ENCODE peak calls at places on chromosome 1, in nine cellular contexts. T is stomach, G is esophagus muscularis mucosa, B is breast epithelium, P is A549, C is H54, L is vagina, Q is erythroblast, E is esophagus squamous epithelium. O is an unnamed sample.

GRCh38 chr1:22447581-22448215 is 4.0 kb upstream of the ZBTB40 start:
- DNase-seq in T (no peak), G (no peak), B (no peak), P (peak), C (peak), L (no peak), Q (no peak), E (no peak), O (no peak)

GRCh38 chr1:55275151-55275748 is 60.1 kb upstream of the USP24 start:
- DNase-seq in T (no peak), G (no peak), B (no peak), P (no peak), C (no peak), L (no peak), Q (peak), E (no peak), O (no peak)

GRCh38 chr1:23376890-23377811 is 7.5 kb upstream of the ZNF436 start:
- DNase-seq in T (no peak), G (no peak), B (no peak), P (peak), C (peak), L (peak), Q (no peak), E (no peak), O (peak)

GRCh38 chr1:37945743-37946702 is 830 bp downstream of the INPP5B start:
- DNase-seq in T (peak), G (no peak), B (no peak), P (peak), C (peak), L (no peak), Q (peak), E (no peak), O (peak)

GRCh38 chr1:245546875-245547274 is 392.1 kb downstream of the KIF26B start:
- DNase-seq in T (no peak), G (no peak), B (no peak), P (no peak), C (no peak), L (no peak), Q (no peak), E (no peak), O (no peak)

GRCh38 chr1:158121604-158122254 is 59.0 kb upstream of the CD1D start:
- DNase-seq in T (no peak), G (no peak), B (no peak), P (peak), C (no peak), L (no peak), Q (no peak), E (no peak), O (peak)

GRCh38 chr1:159171688-159172501 is 480 bp downstream of the CADM3 start:
- DNase-seq in T (no peak), G (no peak), B (no peak), P (no peak), C (no peak), L (no peak), Q (peak), E (no peak), O (peak)

GRCh38 chr1:54267815-54268551 is 68.0 kb downstream of the MRPL37 start:
- DNase-seq in T (no peak), G (no peak), B (no peak), P (no peak), C (no peak), L (no peak), Q (no peak), E (no peak), O (no peak)

GRCh38 chr1:204336642-204337041 is 23.1 kb downstream of the PLEKHA6 start:
- DNase-seq in T (no peak), G (no peak), B (no peak), P (no peak), C (no peak), L (no peak), Q (no peak), E (no peak), O (no peak)

GRCh38 chr1:204337583-204337982 is 22.1 kb downstream of the PLEKHA6 start:
- DNase-seq in T (no peak), G (no peak), B (no peak), P (no peak), C (no peak), L (no peak), Q (no peak), E (no peak), O (no peak)

GRCh38 chr1:204337047-204337446 is 22.7 kb downstream of the PLEKHA6 start:
- DNase-seq in T (no peak), G (no peak), B (no peak), P (no peak), C (no peak), L (no peak), Q (no peak), E (no peak), O (no peak)

GRCh38 chr1:204338997-204339396 is 20.7 kb downstream of the PLEKHA6 start:
- DNase-seq in T (no peak), G (no peak), B (no peak), P (no peak), C (no peak), L (no peak), Q (no peak), E (no peak), O (no peak)

GRCh38 chr1:204338359-204338758 is 21.4 kb downstream of the PLEKHA6 start:
- DNase-seq in T (no peak), G (no peak), B (no peak), P (no peak), C (no peak), L (no peak), Q (no peak), E (no peak), O (peak)
- TF ChIP-seq POLR2A in T (no peak), G (no peak), B (no peak), P (no peak), C (no peak), L (no peak), Q (no peak), E (no peak), O (no peak)

DNA sequence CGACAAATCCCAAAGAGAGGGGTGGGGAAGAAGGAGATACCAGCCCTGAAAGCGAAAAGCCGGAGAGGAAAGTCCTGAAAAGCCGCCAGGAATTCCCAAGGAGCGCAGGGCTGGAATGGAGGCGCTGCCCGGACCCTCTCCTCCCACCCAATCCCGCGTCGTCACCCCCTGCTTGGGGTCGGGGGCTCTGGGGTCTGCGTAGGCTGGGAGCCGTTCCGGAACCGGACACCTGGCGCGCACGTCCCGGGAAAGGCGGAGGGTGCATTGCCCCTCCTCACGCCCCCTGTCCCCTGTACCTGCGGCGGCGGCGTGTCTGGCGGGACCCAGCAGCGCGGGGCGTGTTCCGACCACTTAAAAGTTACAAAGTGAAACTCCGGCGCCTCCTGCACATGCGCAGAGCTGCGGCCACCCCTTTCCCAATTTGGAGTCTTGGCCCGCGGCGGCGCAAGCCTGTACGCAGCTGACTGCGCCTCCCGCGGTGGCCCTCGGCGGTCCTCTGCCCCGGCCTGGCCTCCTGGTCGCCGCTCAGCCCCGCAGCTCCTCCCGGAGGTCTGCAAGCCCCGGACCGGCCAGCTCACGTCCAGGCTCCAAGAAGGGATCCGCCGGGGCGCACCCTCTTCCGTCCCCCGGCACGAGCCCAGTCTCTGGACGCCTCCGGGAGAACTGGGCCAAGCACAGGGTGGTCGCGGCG is at the start of gene TMEM63A:
- DNase-seq in T (peak), G (peak), B (peak), P (peak), C (peak), L (no peak), Q (peak), E (peak), O (peak)
- TF ChIP-seq POLR2A in T (peak), G (peak), B (peak), P (peak), C (peak), L (peak), Q (peak), E (no peak), O (no peak)

DNA sequence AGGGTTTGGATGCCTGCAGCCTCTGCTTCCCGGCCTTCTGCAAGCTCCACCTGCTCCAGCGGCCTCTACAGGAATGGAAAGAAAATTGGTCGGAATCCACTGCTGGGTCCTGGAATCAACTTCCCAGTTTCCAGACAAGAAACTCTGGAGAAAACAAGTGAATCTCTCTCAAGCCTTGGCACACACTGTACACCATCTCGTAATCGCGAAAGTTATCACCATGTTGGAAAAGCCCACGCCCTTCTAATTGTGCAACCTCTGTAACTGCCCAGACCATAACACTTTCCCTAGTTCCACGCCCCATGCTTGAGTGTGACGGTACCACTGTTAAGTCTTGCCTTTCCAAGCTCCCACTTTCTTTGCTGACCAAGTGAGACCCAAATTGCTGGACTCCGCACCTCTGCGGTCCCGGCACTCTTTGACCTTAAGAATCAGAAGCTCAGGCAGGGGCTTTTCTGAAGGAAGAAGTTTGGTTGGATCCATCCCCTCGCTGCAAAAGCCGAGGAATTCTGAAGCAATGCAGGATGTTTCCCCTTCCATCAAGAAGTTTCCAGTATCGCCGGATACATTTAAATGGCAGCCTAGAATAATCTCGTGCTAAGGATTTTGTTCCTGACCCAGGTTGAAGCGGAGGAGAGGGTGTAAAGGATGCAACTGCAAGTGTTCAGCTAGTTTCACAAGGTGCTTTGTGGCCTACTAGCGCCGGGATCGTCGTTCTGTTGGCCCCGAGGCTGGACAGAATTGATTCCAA is 6.2 kb downstream of the NR5A2 start:
- DNase-seq in T (no peak), G (no peak), B (no peak), P (no peak), C (no peak), L (no peak), Q (peak), E (no peak), O (no peak)
- TF ChIP-seq POLR2A in T (no peak), G (no peak), B (no peak), P (no peak), C (no peak), L (no peak), Q (no peak), E (no peak), O (no peak)

DNA sequence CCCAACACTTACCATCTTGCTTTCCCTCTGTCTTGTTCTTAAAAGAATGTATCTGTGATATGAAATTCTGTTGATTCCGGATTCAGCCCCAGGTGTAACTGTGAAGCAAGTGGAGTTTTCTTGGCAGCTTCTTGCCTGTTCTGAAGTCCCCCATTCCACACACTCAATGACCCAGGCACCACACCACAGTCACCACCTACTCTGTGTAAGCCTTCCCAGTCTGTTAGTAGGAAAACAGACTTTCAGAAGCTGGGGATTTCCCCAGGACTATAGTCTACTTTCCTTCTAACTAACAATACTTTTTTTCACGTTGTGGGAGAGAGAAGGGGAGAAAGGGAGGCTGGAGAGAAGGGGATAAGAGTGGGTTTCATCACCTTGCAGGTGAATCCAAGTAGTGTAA is 299.1 kb upstream of the PROX1 start:
- DNase-seq in T (no peak), G (no peak), B (no peak), P (no peak), C (no peak), L (no peak), Q (no peak), E (no peak), O (no peak)
- TF ChIP-seq POLR2A in T (no peak), G (no peak), B (no peak), P (no peak), C (no peak), L (no peak), Q (no peak), E (no peak), O (no peak)